ENCODE peak calls at places on chromosomes 2 and 18, in ten cellular contexts. One of them, this sample, is unnamed.

GRCh38 chr2:241188386-241189092 is at the start of gene ANO7:
- DNase-seq in iPS DF 6.9: no peak
- DNase-seq in sigmoid colon: no peak
- DNase-seq in gastrocnemius medialis: no peak
- DNase-seq in prostate gland: peak
- DNase-seq in psoas muscle: no peak
- DNase-seq in brain microvascular endothelial cell: no peak
- DNase-seq in A549: no peak
- DNase-seq in AG04450: no peak
- DNase-seq in upper lobe of right lung: peak
- DNase-seq in this sample: no peak

GRCh38 chr2:11368059-11368572 is 23.7 kb upstream of the ROCK2 start:
- DNase-seq in iPS DF 6.9: no peak
- DNase-seq in sigmoid colon: no peak
- DNase-seq in gastrocnemius medialis: no peak
- DNase-seq in prostate gland: no peak
- DNase-seq in psoas muscle: peak
- DNase-seq in brain microvascular endothelial cell: no peak
- DNase-seq in A549: no peak
- DNase-seq in AG04450: no peak
- DNase-seq in upper lobe of right lung: no peak
- DNase-seq in this sample: no peak

GRCh38 chr2:236085647-236086046 is 82.5 kb downstream of the GBX2 start:
- DNase-seq in iPS DF 6.9: no peak
- DNase-seq in sigmoid colon: no peak
- DNase-seq in gastrocnemius medialis: no peak
- DNase-seq in prostate gland: no peak
- DNase-seq in psoas muscle: no peak
- DNase-seq in brain microvascular endothelial cell: no peak
- DNase-seq in A549: no peak
- DNase-seq in AG04450: no peak
- DNase-seq in upper lobe of right lung: no peak
- DNase-seq in this sample: no peak

GRCh38 chr2:230410861-230411464 is 5.0 kb upstream of the SP100 start:
- DNase-seq in iPS DF 6.9: no peak
- DNase-seq in sigmoid colon: no peak
- DNase-seq in gastrocnemius medialis: no peak
- DNase-seq in prostate gland: no peak
- DNase-seq in psoas muscle: no peak
- DNase-seq in brain microvascular endothelial cell: no peak
- DNase-seq in A549: no peak
- DNase-seq in AG04450: no peak
- DNase-seq in upper lobe of right lung: no peak
- DNase-seq in this sample: no peak

GRCh38 chr2:172404824-172405223 is 22.6 kb upstream of the ITGA6 start:
- DNase-seq in iPS DF 6.9: no peak
- DNase-seq in sigmoid colon: no peak
- DNase-seq in gastrocnemius medialis: no peak
- DNase-seq in prostate gland: no peak
- DNase-seq in psoas muscle: no peak
- DNase-seq in brain microvascular endothelial cell: peak
- DNase-seq in A549: no peak
- DNase-seq in AG04450: peak
- DNase-seq in upper lobe of right lung: no peak
- DNase-seq in this sample: peak

GRCh38 chr2:197296861-197297260 is 13.7 kb downstream of the ANKRD44 start:
- DNase-seq in iPS DF 6.9: no peak
- DNase-seq in sigmoid colon: no peak
- DNase-seq in gastrocnemius medialis: no peak
- DNase-seq in prostate gland: no peak
- DNase-seq in psoas muscle: no peak
- DNase-seq in brain microvascular endothelial cell: no peak
- DNase-seq in A549: no peak
- DNase-seq in AG04450: no peak
- DNase-seq in upper lobe of right lung: no peak
- DNase-seq in this sample: no peak

GRCh38 chr2:21111012-21111411 is 12.8 kb upstream of the TDRD15 start:
- DNase-seq in iPS DF 6.9: no peak
- DNase-seq in sigmoid colon: no peak
- DNase-seq in gastrocnemius medialis: no peak
- DNase-seq in prostate gland: no peak
- DNase-seq in psoas muscle: no peak
- DNase-seq in brain microvascular endothelial cell: no peak
- DNase-seq in A549: no peak
- DNase-seq in AG04450: no peak
- DNase-seq in upper lobe of right lung: no peak
- DNase-seq in this sample: no peak

GRCh38 chr18:32048507-32049091 is 30.0 kb downstream of the RNF125 start:
- DNase-seq in iPS DF 6.9: no peak
- DNase-seq in sigmoid colon: peak
- DNase-seq in gastrocnemius medialis: peak
- DNase-seq in prostate gland: no peak
- DNase-seq in psoas muscle: peak
- DNase-seq in brain microvascular endothelial cell: peak
- DNase-seq in A549: no peak
- DNase-seq in AG04450: no peak
- DNase-seq in upper lobe of right lung: no peak
- DNase-seq in this sample: no peak

DNA sequence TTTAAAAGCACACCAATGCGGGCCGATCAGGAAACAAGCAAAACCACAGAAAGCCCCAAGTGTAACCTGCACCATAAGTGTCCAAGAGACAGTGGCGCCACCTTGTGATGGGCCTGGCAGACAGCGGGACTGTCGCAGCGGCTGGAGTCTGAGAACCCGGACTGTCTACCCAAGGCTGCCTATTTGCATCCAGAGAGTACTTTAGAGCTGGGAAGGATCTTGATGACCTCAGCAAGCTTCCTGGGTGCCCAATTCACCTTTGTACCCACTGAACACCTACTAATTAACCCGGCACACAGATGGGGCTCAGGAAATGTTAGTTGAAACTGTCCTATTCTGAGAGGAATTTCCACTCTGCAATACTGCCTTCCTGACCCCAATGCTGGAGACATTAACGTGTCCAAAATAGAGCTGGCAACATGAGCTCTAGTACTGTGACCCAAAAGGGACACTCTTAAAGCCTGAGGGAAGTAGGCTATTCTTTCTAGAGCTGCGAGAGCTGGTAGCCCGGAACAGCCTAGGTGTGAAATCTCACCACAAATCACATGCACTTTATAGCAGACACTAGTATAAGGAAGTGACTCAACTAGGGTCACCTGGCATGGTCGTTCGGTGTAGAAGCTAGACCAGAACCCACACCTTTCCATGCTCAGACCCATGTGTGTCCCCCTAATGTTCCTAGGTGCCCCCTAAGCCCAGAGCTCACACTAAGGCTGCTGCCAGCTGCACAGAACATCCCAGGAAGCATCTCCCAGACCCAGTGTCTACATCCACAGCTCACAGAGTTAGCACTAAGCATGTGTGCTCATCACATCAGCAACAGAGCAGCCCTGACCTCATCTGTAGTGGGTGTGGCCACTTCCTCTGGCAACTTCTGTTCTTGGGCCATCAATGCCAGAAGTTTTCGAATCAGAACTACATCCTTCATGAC is 25.4 kb downstream of the POLR1A start:
- DNase-seq in iPS DF 6.9: peak
- DNase-seq in sigmoid colon: peak
- DNase-seq in gastrocnemius medialis: peak
- DNase-seq in prostate gland: peak
- DNase-seq in psoas muscle: peak
- DNase-seq in brain microvascular endothelial cell: peak
- DNase-seq in A549: peak
- DNase-seq in AG04450: peak
- DNase-seq in upper lobe of right lung: peak
- DNase-seq in this sample: peak
- H3K27ac ChIP-seq in iPS DF 6.9: no peak
- H3K27ac ChIP-seq in sigmoid colon: no peak
- H3K27ac ChIP-seq in gastrocnemius medialis: peak
- H3K27ac ChIP-seq in prostate gland: no peak
- H3K27ac ChIP-seq in psoas muscle: peak
- H3K27ac ChIP-seq in brain microvascular endothelial cell: no peak
- H3K27ac ChIP-seq in A549: peak
- H3K27ac ChIP-seq in AG04450: no peak
- H3K27ac ChIP-seq in upper lobe of right lung: peak
- H3K27ac ChIP-seq in this sample: no peak

DNA sequence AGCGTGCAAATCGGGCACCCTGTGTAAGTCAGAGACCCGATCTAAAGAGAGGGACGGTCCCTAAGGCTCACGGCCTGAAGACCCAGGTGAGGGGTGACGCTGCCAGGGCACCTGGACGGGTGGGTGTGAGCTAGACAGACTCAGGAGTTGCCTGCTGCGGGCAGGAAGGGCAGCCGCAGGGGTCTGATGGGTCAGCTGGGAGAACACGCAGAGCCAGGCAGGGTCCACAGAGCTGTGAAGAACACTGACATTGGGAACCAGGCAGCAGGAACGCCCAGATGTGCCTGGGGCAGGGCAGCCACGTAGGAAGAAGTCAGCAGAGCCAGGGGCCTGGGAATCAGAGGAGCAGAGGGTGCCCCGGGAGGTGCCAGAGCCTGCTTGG is 25.9 kb downstream of the HDAC4 start:
- DNase-seq in iPS DF 6.9: no peak
- DNase-seq in sigmoid colon: peak
- DNase-seq in gastrocnemius medialis: no peak
- DNase-seq in prostate gland: no peak
- DNase-seq in psoas muscle: no peak
- DNase-seq in brain microvascular endothelial cell: no peak
- DNase-seq in A549: no peak
- DNase-seq in AG04450: no peak
- DNase-seq in upper lobe of right lung: no peak
- DNase-seq in this sample: no peak
- H3K27ac ChIP-seq in iPS DF 6.9: no peak
- H3K27ac ChIP-seq in sigmoid colon: no peak
- H3K27ac ChIP-seq in gastrocnemius medialis: no peak
- H3K27ac ChIP-seq in prostate gland: no peak
- H3K27ac ChIP-seq in psoas muscle: no peak
- H3K27ac ChIP-seq in brain microvascular endothelial cell: no peak
- H3K27ac ChIP-seq in A549: no peak
- H3K27ac ChIP-seq in AG04450: no peak
- H3K27ac ChIP-seq in upper lobe of right lung: no peak
- H3K27ac ChIP-seq in this sample: no peak

GRCh38 chr2:42198466-42198865 is 29.3 kb downstream of the EML4 start:
- DNase-seq in iPS DF 6.9: no peak
- DNase-seq in sigmoid colon: no peak
- DNase-seq in gastrocnemius medialis: no peak
- DNase-seq in prostate gland: no peak
- DNase-seq in psoas muscle: no peak
- DNase-seq in brain microvascular endothelial cell: no peak
- DNase-seq in A549: no peak
- DNase-seq in AG04450: no peak
- DNase-seq in upper lobe of right lung: no peak
- DNase-seq in this sample: no peak

GRCh38 chr2:42196403-42197267 is 27.5 kb downstream of the EML4 start:
- DNase-seq in iPS DF 6.9: peak
- DNase-seq in sigmoid colon: no peak
- DNase-seq in gastrocnemius medialis: no peak
- DNase-seq in prostate gland: no peak
- DNase-seq in psoas muscle: no peak
- DNase-seq in brain microvascular endothelial cell: peak
- DNase-seq in A549: peak
- DNase-seq in AG04450: no peak
- DNase-seq in upper lobe of right lung: no peak
- DNase-seq in this sample: no peak

GRCh38 chr2:42196070-42196402 is 26.9 kb downstream of the EML4 start:
- DNase-seq in iPS DF 6.9: no peak
- DNase-seq in sigmoid colon: no peak
- DNase-seq in gastrocnemius medialis: no peak
- DNase-seq in prostate gland: no peak
- DNase-seq in psoas muscle: no peak
- DNase-seq in brain microvascular endothelial cell: no peak
- DNase-seq in A549: no peak
- DNase-seq in AG04450: no peak
- DNase-seq in upper lobe of right lung: no peak
- DNase-seq in this sample: no peak

GRCh38 chr2:42199002-42199401 is 29.8 kb downstream of the EML4 start:
- DNase-seq in iPS DF 6.9: no peak
- DNase-seq in sigmoid colon: no peak
- DNase-seq in gastrocnemius medialis: no peak
- DNase-seq in prostate gland: no peak
- DNase-seq in psoas muscle: no peak
- DNase-seq in brain microvascular endothelial cell: no peak
- DNase-seq in A549: no peak
- DNase-seq in AG04450: no peak
- DNase-seq in upper lobe of right lung: no peak
- DNase-seq in this sample: no peak

GRCh38 chr2:42197792-42198191 is 28.6 kb downstream of the EML4 start:
- DNase-seq in iPS DF 6.9: no peak
- DNase-seq in sigmoid colon: no peak
- DNase-seq in gastrocnemius medialis: no peak
- DNase-seq in prostate gland: no peak
- DNase-seq in psoas muscle: no peak
- DNase-seq in brain microvascular endothelial cell: no peak
- DNase-seq in A549: no peak
- DNase-seq in AG04450: no peak
- DNase-seq in upper lobe of right lung: no peak
- DNase-seq in this sample: no peak
- H3K27ac ChIP-seq in iPS DF 6.9: no peak
- H3K27ac ChIP-seq in sigmoid colon: no peak
- H3K27ac ChIP-seq in gastrocnemius medialis: no peak
- H3K27ac ChIP-seq in prostate gland: no peak
- H3K27ac ChIP-seq in psoas muscle: no peak
- H3K27ac ChIP-seq in brain microvascular endothelial cell: no peak
- H3K27ac ChIP-seq in A549: no peak
- H3K27ac ChIP-seq in AG04450: no peak
- H3K27ac ChIP-seq in upper lobe of right lung: no peak
- H3K27ac ChIP-seq in this sample: no peak

GRCh38 chr2:44945676-44946427 is 4.3 kb downstream of the SIX3 start:
- DNase-seq in iPS DF 6.9: no peak
- DNase-seq in sigmoid colon: no peak
- DNase-seq in gastrocnemius medialis: no peak
- DNase-seq in prostate gland: no peak
- DNase-seq in psoas muscle: no peak
- DNase-seq in brain microvascular endothelial cell: no peak
- DNase-seq in A549: no peak
- DNase-seq in AG04450: no peak
- DNase-seq in upper lobe of right lung: no peak
- DNase-seq in this sample: no peak

GRCh38 chr2:44943031-44943692 is 1.7 kb downstream of the SIX3 start:
- DNase-seq in iPS DF 6.9: no peak
- DNase-seq in sigmoid colon: no peak
- DNase-seq in gastrocnemius medialis: no peak
- DNase-seq in prostate gland: no peak
- DNase-seq in psoas muscle: no peak
- DNase-seq in brain microvascular endothelial cell: no peak
- DNase-seq in A549: no peak
- DNase-seq in AG04450: no peak
- DNase-seq in upper lobe of right lung: no peak
- DNase-seq in this sample: no peak

GRCh38 chr2:44944952-44945612 is 3.6 kb downstream of the SIX3 start:
- DNase-seq in iPS DF 6.9: no peak
- DNase-seq in sigmoid colon: no peak
- DNase-seq in gastrocnemius medialis: no peak
- DNase-seq in prostate gland: no peak
- DNase-seq in psoas muscle: no peak
- DNase-seq in brain microvascular endothelial cell: no peak
- DNase-seq in A549: no peak
- DNase-seq in AG04450: no peak
- DNase-seq in upper lobe of right lung: no peak
- DNase-seq in this sample: no peak

GRCh38 chr2:44943693-44944101 is 2.2 kb downstream of the SIX3 start:
- DNase-seq in iPS DF 6.9: no peak
- DNase-seq in sigmoid colon: no peak
- DNase-seq in gastrocnemius medialis: no peak
- DNase-seq in prostate gland: no peak
- DNase-seq in psoas muscle: no peak
- DNase-seq in brain microvascular endothelial cell: no peak
- DNase-seq in A549: no peak
- DNase-seq in AG04450: no peak
- DNase-seq in upper lobe of right lung: no peak
- DNase-seq in this sample: no peak

DNA sequence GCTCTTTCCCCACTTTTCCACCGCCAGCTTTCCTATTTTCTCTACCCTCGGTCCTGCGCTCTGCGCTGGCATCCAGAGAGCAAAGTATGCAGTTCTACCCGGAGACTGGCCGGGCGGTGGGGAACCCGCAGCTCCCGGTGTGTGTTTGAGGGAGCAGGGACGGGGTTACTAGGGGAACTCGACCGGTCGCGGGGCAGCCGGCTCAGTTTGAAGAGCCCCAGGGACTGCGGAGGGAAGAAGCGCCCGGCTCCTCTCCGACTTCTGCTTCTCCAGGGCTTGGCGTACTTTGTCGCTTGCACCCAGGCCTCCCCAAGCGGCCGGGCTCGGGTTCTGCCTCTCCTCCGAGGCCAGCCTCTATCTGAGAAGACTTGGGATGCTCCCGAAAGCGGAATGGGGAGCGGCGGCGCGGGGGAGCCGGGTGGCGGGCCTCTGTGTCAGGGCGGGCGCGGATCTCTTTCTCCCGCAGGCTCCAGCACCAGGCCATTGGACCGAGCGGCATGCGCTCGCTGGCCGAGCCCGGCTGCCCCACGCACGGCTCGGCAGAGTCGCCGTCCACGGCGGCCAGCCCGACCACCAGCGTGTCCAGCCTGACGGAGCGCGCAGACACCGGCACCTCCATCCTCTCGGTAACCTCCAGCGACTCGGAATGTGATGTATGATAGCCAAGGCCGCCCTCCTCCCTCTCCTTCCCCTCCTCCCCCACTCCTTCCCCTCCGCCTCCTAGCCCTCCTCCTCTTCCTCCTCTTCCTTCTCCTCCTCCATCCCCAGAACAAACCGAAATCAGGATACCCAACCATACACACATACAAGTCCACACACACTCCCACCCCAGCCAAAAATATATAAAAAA is 2.8 kb downstream of the SIX3 start:
- DNase-seq in iPS DF 6.9: no peak
- DNase-seq in sigmoid colon: no peak
- DNase-seq in gastrocnemius medialis: no peak
- DNase-seq in prostate gland: no peak
- DNase-seq in psoas muscle: no peak
- DNase-seq in brain microvascular endothelial cell: no peak
- DNase-seq in A549: no peak
- DNase-seq in AG04450: no peak
- DNase-seq in upper lobe of right lung: no peak
- DNase-seq in this sample: no peak
- H3K27ac ChIP-seq in iPS DF 6.9: no peak
- H3K27ac ChIP-seq in sigmoid colon: no peak
- H3K27ac ChIP-seq in gastrocnemius medialis: no peak
- H3K27ac ChIP-seq in prostate gland: no peak
- H3K27ac ChIP-seq in psoas muscle: no peak
- H3K27ac ChIP-seq in brain microvascular endothelial cell: no peak
- H3K27ac ChIP-seq in A549: no peak
- H3K27ac ChIP-seq in AG04450: no peak
- H3K27ac ChIP-seq in upper lobe of right lung: no peak
- H3K27ac ChIP-seq in this sample: no peak